ENCODE peak calls at places on chromosomes 7 and 10, in ten cellular contexts. J is OCI-LY7, O is neural progenitor cell, L is hepatocyte, V is endothelial cell of umbilical vein, X is HepG2, F is fibroblast of lung, H is A549, D is IMR-90, G is mesendoderm. Z is an unnamed sample.
A peak's percentile ranks its signal among the peaks of the same experiment; 100 is the strongest.

GRCh38 chr7:157516311-157516710 is 179.5 kb downstream of the DNAJB6 start:
- DNase-seq in F (no peak), H (no peak), V (no peak), O (no peak), L (no peak), X (no peak), G (no peak), J (no peak), D (no peak), Z (no peak)

GRCh38 chr7:22584179-22584578 is 84.2 kb upstream of the STEAP1B start:
- DNase-seq in O (no peak), L (no peak), D (no peak), X (no peak), V (no peak), H (no peak), J (no peak), F (no peak), G (no peak), Z (no peak)

GRCh38 chr7:130970696-130971095 is 236.7 kb upstream of the KLF14 start:
- DNase-seq in F (no peak), O (no peak), L (no peak), X (no peak), H (no peak), D (peak; percentile 45), G (no peak), J (no peak), V (peak; percentile 58), Z (peak; percentile 51)

GRCh38 chr10:98357208-98357836 is 57.7 kb downstream of the PYROXD2 start:
- DNase-seq in D (peak; percentile 90), X (no peak), H (no peak), L (no peak), O (no peak), F (peak; percentile 66), G (no peak), V (no peak), J (no peak), Z (peak; percentile 83)

GRCh38 chr10:131444862-131445461 is 133.4 kb upstream of the TCERG1L start:
- DNase-seq in D (no peak), L (no peak), H (no peak), J (no peak), G (no peak), O (no peak), F (no peak), X (no peak), V (no peak), Z (no peak)

GRCh38 chr7:46411236-46411635 is 490.2 kb upstream of the IGFBP3 start:
- DNase-seq in G (no peak), J (no peak), X (no peak), H (no peak), F (no peak), D (no peak), O (no peak), L (no peak), V (no peak), Z (no peak)

GRCh38 chr10:44397476-44398225 is 12.8 kb upstream of the CXCL12 start:
- DNase-seq in V (no peak), X (no peak), O (no peak), L (no peak), G (no peak), F (no peak), H (no peak), J (no peak), D (no peak), Z (peak; percentile 31)

GRCh38 chr10:89535185-89536012 is at the start of gene SLC16A12:
- DNase-seq in H (no peak), F (peak; percentile 29), D (no peak), J (no peak), L (peak; percentile 65), X (no peak), G (peak; percentile 74), V (no peak), O (peak; percentile 87), Z (no peak)

GRCh38 chr10:79926037-79926436 is 22.9 kb downstream of the SFTPD start:
- DNase-seq in J (no peak), V (no peak), H (no peak), X (no peak), O (no peak), L (no peak), G (no peak), F (no peak), D (no peak), Z (no peak)

GRCh38 chr10:77152256-77152655 is 485.4 kb downstream of the KCNMA1 start:
- DNase-seq in X (no peak), H (no peak), L (no peak), G (no peak), V (peak; percentile 28), F (no peak), O (no peak), J (no peak), D (no peak), Z (no peak)

GRCh38 chr10:77151395-77151794 is 486.2 kb downstream of the KCNMA1 start:
- DNase-seq in G (no peak), L (no peak), J (no peak), V (no peak), O (no peak), F (no peak), H (no peak), D (no peak), X (no peak), Z (no peak)

GRCh38 chr10:77147871-77148270 is 489.7 kb downstream of the KCNMA1 start:
- DNase-seq in H (no peak), V (no peak), F (no peak), G (no peak), J (no peak), X (no peak), D (no peak), O (no peak), L (no peak), Z (no peak)

GRCh38 chr10:77146937-77147336 is 490.7 kb downstream of the KCNMA1 start:
- DNase-seq in J (no peak), D (peak; percentile 58), V (no peak), H (no peak), X (no peak), L (no peak), G (no peak), F (no peak), O (no peak), Z (no peak)

GRCh38 chr10:77149001-77149400 is 488.6 kb downstream of the KCNMA1 start:
- DNase-seq in F (no peak), J (no peak), X (no peak), H (no peak), L (no peak), V (no peak), G (no peak), D (no peak), O (no peak), Z (no peak)
- H3K4me3 ChIP-seq in F (no peak overlapping the region), J (no peak overlapping the region), X (no peak overlapping the region), H (no peak overlapping the region), L (no peak overlapping the region), V (no peak overlapping the region), G (no peak overlapping the region), D (no peak overlapping the region), O (no peak overlapping the region), Z (no peak overlapping the region)

GRCh38 chr7:127997226-127997922 is 33.9 kb downstream of the LRRC4 start:
- DNase-seq in F (peak; percentile 21), J (no peak), L (no peak), G (peak; percentile 73), V (no peak), D (peak; percentile 18), X (peak; percentile 23), H (no peak), O (peak; percentile 29), Z (peak; percentile 12)

GRCh38 chr7:128003179-128003578 is 28.1 kb downstream of the LRRC4 start:
- DNase-seq in H (no peak), J (peak; percentile 37), V (no peak), D (no peak), L (no peak), F (no peak), O (no peak), G (no peak), X (no peak), Z (no peak)

GRCh38 chr7:128003787-128004186 is 27.4 kb downstream of the LRRC4 start:
- DNase-seq in X (no peak), D (no peak), O (no peak), V (no peak), L (no peak), H (no peak), J (peak; percentile 24), F (no peak), G (no peak), Z (no peak)

GRCh38 chr7:128000048-128000447 is 31.2 kb downstream of the LRRC4 start:
- DNase-seq in G (no peak), H (no peak), L (no peak), V (no peak), F (no peak), O (no peak), D (no peak), X (peak; percentile 48), J (no peak), Z (no peak)

GRCh38 chr7:128000854-128001265 is 30.4 kb downstream of the LRRC4 start:
- DNase-seq in X (peak; percentile 14), H (no peak), F (no peak), D (no peak), G (no peak), J (no peak), L (no peak), V (no peak), O (no peak), Z (no peak)
- H3K4me1 ChIP-seq in X (peaks cover 91% of the 10 kb centered on the region), H (peaks cover 11% of the 10 kb centered on the region), F (peaks cover 5% of the 10 kb centered on the region), D (peaks cover 8% of the 10 kb centered on the region), G (peaks cover 2% of the 10 kb centered on the region), J (peaks cover 41% of the 10 kb centered on the region), L (peaks cover 41% of the 10 kb centered on the region), V (no peaks in the 10 kb centered on the region), O (peaks cover 19% of the 10 kb centered on the region), Z (peaks cover 12% of the 10 kb centered on the region)

GRCh38 chr7:40429821-40430220 is 295.0 kb downstream of the SUGCT start:
- DNase-seq in V (no peak), L (no peak), J (no peak), X (no peak), D (peak; percentile 14), H (no peak), F (no peak), G (no peak), O (no peak), Z (no peak)

GRCh38 chr7:40437498-40437897 is 302.7 kb downstream of the SUGCT start:
- DNase-seq in D (peak; percentile 95), O (no peak), L (peak; percentile 38), V (peak; percentile 79), F (peak; percentile 99), H (peak; percentile 19), X (peak; percentile 56), G (peak; percentile 87), J (no peak), Z (peak; percentile 90)

GRCh38 chr7:40436761-40437160 is 302.0 kb downstream of the SUGCT start:
- DNase-seq in D (no peak), O (no peak), F (peak; percentile 60), G (no peak), L (no peak), H (no peak), X (no peak), J (no peak), V (no peak), Z (peak; percentile 7)

GRCh38 chr7:40428421-40428820 is 293.6 kb downstream of the SUGCT start:
- DNase-seq in F (no peak), V (no peak), G (no peak), D (no peak), O (no peak), X (no peak), L (no peak), J (no peak), H (no peak), Z (no peak)

GRCh38 chr7:40432046-40432445 is 297.2 kb downstream of the SUGCT start:
- DNase-seq in V (no peak), G (no peak), O (no peak), L (no peak), J (no peak), H (no peak), X (no peak), D (no peak), F (no peak), Z (no peak)
- H3K4me2 ChIP-seq in V (no peak overlapping the region), G (no peak overlapping the region), O (no peak overlapping the region), L (no peak overlapping the region), J (no peak overlapping the region), H (no peak overlapping the region), X (no peak overlapping the region), D (no peak overlapping the region), F (no peak overlapping the region), Z (no peak overlapping the region)

GRCh38 chr7:5419523-5420107 is 4.0 kb downstream of the TNRC18 start:
- DNase-seq in F (peak; percentile 20), L (no peak), X (peak; percentile 59), G (peak; percentile 58), V (peak; percentile 27), D (no peak), O (peak; percentile 82), J (no peak), H (no peak), Z (peak; percentile 52)
- H3K4me3 ChIP-seq in F (peak overlapping the region; percentile 74), L (peak overlapping the region; percentile 65), X (peak overlapping the region; percentile 87), G (peak overlapping the region; percentile 85), V (peak overlapping the region; percentile 66), D (peak overlapping the region; percentile 86), O (peak overlapping the region; percentile 88), J (no peak overlapping the region), H (peak overlapping the region; percentile 74), Z (peak overlapping the region; percentile 95)

Z was measured in GM23248.